ENCODE peak calls at places on chromosomes 12 and 14, in four cellular contexts. N is left lung; P is T-helper 17 cell; I is stimulated activated CD8-positive, alpha-beta memory T cell treated with anti-CD3 and anti-CD28 coated beads, Interleukin-15, amount 100 ng/mL, for 1 hour. T is an unnamed sample.
A peak's percentile ranks its signal among the peaks of the same experiment; 100 is the strongest.

GRCh38 chr12:20174776-20175175 is 193.6 kb upstream of the PDE3A start:
- DNase-seq in N (no peak), P (no peak), I (no peak), T (no peak)

GRCh38 chr14:32497233-32497632 is 168.1 kb downstream of the AKAP6 start:
- DNase-seq in N (no peak), P (no peak), I (no peak), T (no peak)

GRCh38 chr14:102338724-102339123 is 19.2 kb downstream of the ZNF839 start:
- DNase-seq in N (no peak), P (no peak), I (no peak), T (no peak)

GRCh38 chr12:132558861-132559623 is 51.3 kb downstream of the LRCOL1 start:
- DNase-seq in N (no peak), P (no peak), I (no peak), T (no peak)

GRCh38 chr12:78035913-78036658 is 205.4 kb downstream of the NAV3 start:
- DNase-seq in N (peak; percentile 23), P (no peak), I (no peak), T (no peak)

GRCh38 chr12:105225505-105225904 is 10.5 kb downstream of the APPL2 start:
- DNase-seq in N (no peak), P (no peak), I (no peak), T (no peak)

GRCh38 chr12:45725631-45726593 is 3.6 kb upstream of the ARID2 start:
- DNase-seq in N (no peak), P (no peak), I (no peak), T (no peak)

GRCh38 chr12:11969437-11970154 is 101.1 kb upstream of the BCL2L14 start:
- DNase-seq in N (no peak), P (no peak), I (no peak), T (no peak)

GRCh38 chr12:54378791-54379400 is 5.6 kb downstream of the ZNF385A start:
- DNase-seq in N (peak; percentile 89), P (no peak), I (no peak), T (no peak)

GRCh38 chr12:67068204-67068731 is 200.9 kb upstream of the CAND1 start:
- DNase-seq in N (peak; percentile 51), P (no peak), I (no peak), T (no peak)

GRCh38 chr12:49231881-49232650 is 32.8 kb upstream of the TUBA1C start:
- DNase-seq in N (no peak), P (no peak), I (no peak), T (no peak)

T was measured in CMK.